ENCODE peak calls at places on chromosome 13, in seven cellular contexts. N is transverse colon, K is upper lobe of right lung, Z is psoas muscle, P is left lung, B is PC-3, Q is neural progenitor cell. E is an unnamed sample.

GRCh38 chr13:69044629-69045028 is 1063.0 kb upstream of the ATXN8OS start:
- DNase-seq in N (no peak), K (no peak), Z (no peak), P (no peak), B (no peak), Q (no peak), E (no peak)

GRCh38 chr13:97212540-97213146 is 9.5 kb upstream of the MBNL2 start:
- DNase-seq in N (peak; percentile 36), K (no peak), Z (no peak), P (no peak), B (peak; percentile 68), Q (no peak), E (no peak)

GRCh38 chr13:44932850-44933251 is 56.4 kb downstream of the NUFIP1 start:
- DNase-seq in N (no peak), K (no peak), Z (no peak), P (no peak), B (peak; percentile 76), Q (no peak), E (peak; percentile 31)

GRCh38 chr13:88450515-88450914 is 779.3 kb downstream of the SLITRK5 start:
- DNase-seq in N (no peak), K (no peak), Z (no peak), P (no peak), B (no peak), Q (no peak), E (no peak)

GRCh38 chr13:95564091-95564490 is 11.6 kb downstream of the CLDN10 start:
- DNase-seq in N (no peak), K (no peak), Z (no peak), P (no peak), B (no peak), Q (no peak), E (no peak)

GRCh38 chr13:44667950-44668349 is 91.8 kb upstream of the TSC22D1 start:
- DNase-seq in N (no peak), K (no peak), Z (no peak), P (no peak), B (no peak), Q (peak; percentile 78), E (no peak)

GRCh38 chr13:51221674-51222509 is at the start of gene FAM124A:
- DNase-seq in N (peak; percentile 53), K (peak; percentile 77), Z (peak; percentile 48), P (no peak), B (peak; percentile 45), Q (peak; percentile 91), E (peak; percentile 66)

GRCh38 chr13:98216135-98216565 is 39.1 kb upstream of the RNF113B start:
- DNase-seq in N (no peak), K (no peak), Z (peak; percentile 50), P (peak; percentile 63), B (peak; percentile 69), Q (no peak), E (peak; percentile 63)

GRCh38 chr13:110560606-110561334 is 752 bp downstream of the RAB20 start:
- DNase-seq in N (peak; percentile 38), K (no peak), Z (no peak), P (no peak), B (peak; percentile 26), Q (peak; percentile 72), E (peak; percentile 37)

GRCh38 chr13:19782049-19782726 is 557 bp downstream of the PSPC1 start:
- DNase-seq in N (peak; percentile 61), K (peak; percentile 83), Z (peak; percentile 65), P (peak; percentile 64), B (peak; percentile 26), Q (peak; percentile 58), E (peak; percentile 49)

GRCh38 chr13:20165417-20166257 is 4.8 kb upstream of the GJA3 start:
- DNase-seq in N (no peak), K (no peak), Z (no peak), P (no peak), B (peak; percentile 67), Q (no peak), E (no peak)

GRCh38 chr13:48551329-48551728 is 18.4 kb upstream of the RCBTB2 start:
- DNase-seq in N (no peak), K (no peak), Z (no peak), P (no peak), B (no peak), Q (no peak), E (no peak)

GRCh38 chr13:114151565-114152284 is 19.3 kb upstream of the RASA3 start:
- DNase-seq in N (peak; percentile 92), K (peak; percentile 87), Z (peak; percentile 62), P (peak; percentile 72), B (peak; percentile 84), Q (no peak), E (no peak)

GRCh38 chr13:62747629-62748028 is 1332.0 kb upstream of the PCDH20 start:
- DNase-seq in N (no peak), K (no peak), Z (no peak), P (no peak), B (peak; percentile 53), Q (no peak), E (no peak)

GRCh38 chr13:89660752-89661151 is 1686.7 kb upstream of the MIR17HG start:
- DNase-seq in N (no peak), K (no peak), Z (no peak), P (no peak), B (peak; percentile 40), Q (no peak), E (no peak)

GRCh38 chr13:104286566-104287290 is 1220.5 kb upstream of the SLC10A2 start:
- DNase-seq in N (no peak), K (no peak), Z (no peak), P (no peak), B (peak; percentile 8), Q (peak; percentile 46), E (no peak)

GRCh38 chr13:95258619-95259194 is 42.5 kb downstream of the ABCC4 start:
- DNase-seq in N (no peak), K (no peak), Z (no peak), P (no peak), B (no peak), Q (no peak), E (no peak)

GRCh38 chr13:37701972-37702371 is 103.4 kb upstream of the POSTN start:
- DNase-seq in N (no peak), K (no peak), Z (no peak), P (no peak), B (peak; percentile 50), Q (no peak), E (no peak)

GRCh38 chr13:30847697-30848307 is 58.3 kb upstream of the MEDAG start:
- DNase-seq in N (no peak), K (no peak), Z (no peak), P (no peak), B (no peak), Q (no peak), E (no peak)

GRCh38 chr13:30874561-30874960 is 31.5 kb upstream of the MEDAG start:
- DNase-seq in N (no peak), K (no peak), Z (peak; percentile 33), P (no peak), B (no peak), Q (no peak), E (no peak)

GRCh38 chr13:30880756-30881155 is 25.3 kb upstream of the MEDAG start:
- DNase-seq in N (no peak), K (no peak), Z (no peak), P (no peak), B (peak; percentile 74), Q (no peak), E (no peak)

GRCh38 chr13:78413887-78414553 is 189.3 kb downstream of the POU4F1 start:
- DNase-seq in N (no peak), K (no peak), Z (no peak), P (no peak), B (no peak), Q (no peak), E (no peak)

GRCh38 chr13:75666646-75667351 is 30.7 kb downstream of the LMO7 start:
- DNase-seq in N (no peak), K (no peak), Z (no peak), P (no peak), B (no peak), Q (no peak), E (no peak)

DNA sequence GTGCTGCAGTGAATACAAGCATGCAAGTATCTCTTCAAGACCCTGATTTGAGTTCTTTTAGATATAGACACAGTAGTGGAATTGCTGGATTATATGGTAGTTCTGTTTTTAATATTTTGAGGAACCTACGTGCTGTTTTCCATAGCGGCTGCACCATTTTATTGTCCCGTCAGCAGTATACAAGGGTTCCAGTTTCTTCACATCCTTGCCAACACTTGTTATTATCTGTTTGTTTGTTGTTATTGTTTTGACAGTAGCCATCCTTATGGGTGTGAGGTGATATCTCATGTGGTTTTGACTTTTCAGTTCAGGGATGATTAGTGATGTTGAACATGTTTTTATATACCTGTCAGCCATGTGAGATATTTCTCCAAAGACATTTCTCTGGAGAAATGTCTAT is 53.2 kb downstream of the TNFRSF19 start:
- DNase-seq in N (no peak), K (no peak), Z (no peak), P (no peak), B (no peak), Q (no peak), E (no peak)
- H3K27ac ChIP-seq in N (no peak overlapping the region), K (no peak overlapping the region), Z (no peak overlapping the region), P (no peak overlapping the region), B (no peak overlapping the region), Q (no peak overlapping the region), E (no peak overlapping the region)

GRCh38 chr13:41059466-41059865 is 1.8 kb upstream of the WBP4 start:
- DNase-seq in N (no peak), K (no peak), Z (no peak), P (no peak), B (peak; percentile 5), Q (no peak), E (no peak)
- H3K4me1 ChIP-seq in N (peaks cover 72% of the 10 kb centered on the region), K (peaks cover 53% of the 10 kb centered on the region), Z (peaks cover 65% of the 10 kb centered on the region), P (peaks cover 76% of the 10 kb centered on the region), B (peaks cover 31% of the 10 kb centered on the region), Q (peaks cover 14% of the 10 kb centered on the region), E (peaks cover 60% of the 10 kb centered on the region)

GRCh38 chr13:74573654-74574053 is 439.4 kb upstream of the KLF12 start:
- DNase-seq in N (no peak), K (no peak), Z (no peak), P (no peak), B (no peak), Q (peak; percentile 28), E (no peak)

GRCh38 chr13:74574964-74575728 is 440.9 kb upstream of the KLF12 start:
- DNase-seq in N (no peak), K (no peak), Z (no peak), P (no peak), B (no peak), Q (no peak), E (no peak)

GRCh38 chr13:74576504-74576903 is 442.3 kb upstream of the KLF12 start:
- DNase-seq in N (no peak), K (no peak), Z (no peak), P (no peak), B (no peak), Q (no peak), E (no peak)

GRCh38 chr13:74571811-74572210 is 437.6 kb upstream of the KLF12 start:
- DNase-seq in N (no peak), K (no peak), Z (no peak), P (no peak), B (no peak), Q (no peak), E (no peak)

DNA sequence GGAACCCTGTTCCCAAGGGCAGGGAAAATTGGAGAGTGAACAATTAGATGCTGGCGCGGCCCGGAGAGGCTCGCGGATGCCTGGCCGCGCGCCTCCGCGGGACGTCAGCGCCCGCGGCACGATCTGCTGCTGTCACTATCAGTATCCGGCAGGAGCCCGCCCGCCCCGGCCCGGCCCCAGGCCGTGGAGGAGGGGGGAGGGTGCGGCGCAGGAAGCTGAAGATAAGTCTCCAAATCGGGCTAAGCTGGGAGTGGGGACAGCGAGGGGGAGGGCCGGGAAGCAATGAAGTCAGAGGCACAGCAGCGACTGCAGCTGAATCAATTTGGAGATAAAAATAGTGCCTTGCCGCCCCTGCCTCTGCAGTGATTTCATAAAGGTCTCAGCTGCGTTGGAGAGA is 441.5 kb upstream of the KLF12 start:
- DNase-seq in N (peak; percentile 28), K (peak; percentile 71), Z (peak; percentile 68), P (peak; percentile 50), B (peak; percentile 49), Q (peak; percentile 86), E (peak; percentile 88)
- H3K27ac ChIP-seq in N (no peak overlapping the region), K (no peak overlapping the region), Z (no peak overlapping the region), P (no peak overlapping the region), B (no peak overlapping the region), Q (no peak overlapping the region), E (peak overlapping the region; percentile 70)

GRCh38 chr13:57418067-57418677 is 213.4 kb upstream of the PCDH17 start:
- DNase-seq in N (no peak), K (no peak), Z (no peak), P (no peak), B (no peak), Q (no peak), E (no peak)
- H3K4me1 ChIP-seq in N (no peaks in the 10 kb centered on the region), K (no peaks in the 10 kb centered on the region), Z (no peaks in the 10 kb centered on the region), P (no peaks in the 10 kb centered on the region), B (no peaks in the 10 kb centered on the region), Q (no peaks in the 10 kb centered on the region), E (no peaks in the 10 kb centered on the region)